ENCODE peak calls at places on chromosomes 2 and 18, in ten cellular contexts. V is Calu3; I is caudate nucleus; Q is Kasumi-1; G is Panc1; D is GDM1; R is T-helper 9 cell; W is putamen; A is substantia nigra; F is stimulated activated CD8-positive, alpha-beta memory T cell treated with anti-CD3 and anti-CD28 coated beads, Interleukin-15, amount 100 ng/mL, for 24 hours. Z is an unnamed sample.

GRCh38 chr2:238369516-238370481 is 49.5 kb downstream of the TRAF3IP1 start:
- DNase-seq in V (no peak), I (no peak), Q (no peak), G (no peak), D (no peak), R (no peak), W (no peak), A (no peak), F (no peak), Z (no peak)

GRCh38 chr2:191150451-191151314 is at the start of gene STAT4:
- DNase-seq in V (peak; percentile 39), I (peak; percentile 41), Q (peak; percentile 42), G (no peak), D (peak; percentile 38), R (peak; percentile 75), W (no peak), A (no peak), F (peak; percentile 43), Z (peak; percentile 89)

GRCh38 chr18:26429535-26429934 is 118.8 kb downstream of the KCTD1 start:
- DNase-seq in V (peak; percentile 16), I (no peak), Q (no peak), G (no peak), D (no peak), R (no peak), W (no peak), A (no peak), F (no peak), Z (no peak)

GRCh38 chr2:23493849-23494248 is 108.9 kb downstream of the KLHL29 start:
- DNase-seq in V (no peak), I (no peak), Q (no peak), G (no peak), D (no peak), R (no peak), W (no peak), A (no peak), F (no peak), Z (no peak)

GRCh38 chr2:228559774-228560415 is 378.4 kb upstream of the SPHKAP start:
- DNase-seq in V (no peak), I (no peak), Q (no peak), G (no peak), D (no peak), R (no peak), W (no peak), A (no peak), F (no peak), Z (no peak)

GRCh38 chr2:48200591-48201293 is 294.4 kb upstream of the FBXO11 start:
- DNase-seq in V (no peak), I (no peak), Q (no peak), G (no peak), D (no peak), R (no peak), W (no peak), A (no peak), F (no peak), Z (no peak)

GRCh38 chr2:240898731-240899467 is 2.9 kb upstream of the MAB21L4 start:
- DNase-seq in V (no peak), I (no peak), Q (no peak), G (no peak), D (no peak), R (no peak), W (no peak), A (no peak), F (no peak), Z (no peak)

GRCh38 chr18:55875330-55875933 is 287.4 kb upstream of the TCF4 start:
- DNase-seq in V (no peak), I (no peak), Q (no peak), G (no peak), D (no peak), R (no peak), W (peak; percentile 60), A (no peak), F (no peak), Z (no peak)

GRCh38 chr2:17557596-17557995 is 17.1 kb downstream of the VSNL1 start:
- DNase-seq in V (no peak), I (no peak), Q (no peak), G (no peak), D (no peak), R (no peak), W (no peak), A (no peak), F (no peak), Z (no peak)